ENCODE peak calls at places on chromosomes 16 and 17, in eight cellular contexts. R is CD8-positive, alpha-beta T cell; X is A549; S is AG10803; I is testis; Q is PC-3; E is mucosa of descending colon; M is body of pancreas. P is an unnamed sample.

GRCh38 chr17:16918443-16918842 is 53.5 kb downstream of the TNFRSF13B start:
- DNase-seq in I (no peak), X (no peak), M (no peak), E (no peak), Q (peak; percentile 78), S (no peak), R (no peak), P (no peak)

GRCh38 chr16:67886387-67886786 is 1.7 kb downstream of the NRN1L start:
- DNase-seq in S (no peak), Q (no peak), I (no peak), X (no peak), E (no peak), R (no peak), M (no peak), P (no peak)

GRCh38 chr17:56690441-56691291 is 97.2 kb downstream of the NOG start:
- DNase-seq in R (no peak), M (no peak), I (no peak), X (no peak), S (peak; percentile 97), E (no peak), Q (no peak), P (no peak)

GRCh38 chr16:85664580-85665372 is 24.0 kb downstream of the GINS2 start:
- DNase-seq in R (no peak), X (no peak), E (peak; percentile 24), M (no peak), Q (no peak), I (no peak), S (no peak), P (no peak)

GRCh38 chr17:72175263-72175662 is 54.4 kb downstream of the SOX9 start:
- DNase-seq in M (no peak), S (no peak), R (no peak), Q (no peak), I (no peak), E (no peak), X (no peak), P (no peak)

GRCh38 chr17:46010597-46011186 is 11.6 kb downstream of the STH start:
- DNase-seq in R (no peak), M (no peak), E (no peak), S (no peak), X (peak; percentile 78), I (no peak), Q (no peak), P (no peak)

GRCh38 chr17:63435681-63436522 is 10.2 kb downstream of the CYB561 start:
- DNase-seq in M (peak; percentile 73), R (no peak), Q (peak; percentile 60), E (peak; percentile 68), S (no peak), I (no peak), X (no peak), P (no peak)

GRCh38 chr17:62017496-62017895 is 47.6 kb downstream of the MED13 start:
- DNase-seq in R (no peak), M (no peak), I (no peak), Q (no peak), S (peak; percentile 11), E (no peak), X (peak; percentile 14), P (peak; percentile 59)

GRCh38 chr17:77140878-77141767 is at the start of gene SEC14L1:
- DNase-seq in E (peak; percentile 66), I (peak; percentile 52), Q (peak; percentile 66), M (peak; percentile 46), S (peak; percentile 51), R (peak; percentile 62), X (peak; percentile 48), P (peak; percentile 54)

GRCh38 chr16:81755915-81756644 is 23.0 kb upstream of the PLCG2 start:
- DNase-seq in Q (no peak), R (no peak), M (no peak), S (no peak), I (no peak), E (no peak), X (no peak), P (peak; percentile 50)

GRCh38 chr16:31080035-31080629 is 5.9 kb downstream of the ZNF646 start:
- DNase-seq in Q (no peak), M (no peak), R (no peak), E (no peak), X (no peak), I (no peak), S (no peak), P (no peak)

GRCh38 chr16:56013962-56014552 is 138.9 kb upstream of the CES5A start:
- DNase-seq in R (no peak), M (peak; percentile 8), E (peak; percentile 40), I (peak; percentile 68), S (peak; percentile 5), X (peak; percentile 36), Q (peak; percentile 27), P (peak; percentile 16)

GRCh38 chr17:67248291-67248690 is 3.3 kb upstream of the HELZ start:
- DNase-seq in Q (no peak), I (no peak), S (no peak), E (no peak), X (no peak), M (no peak), R (no peak), P (no peak)
- TF ChIP-seq CTCF in Q (no peak), I (no peak), S (no peak), E (no peak), X (no peak), M (no peak), R (no peak), P (no peak)

GRCh38 chr17:59775786-59776350 is 68.4 kb downstream of the VMP1 start:
- DNase-seq in E (no peak), I (no peak), X (no peak), R (no peak), M (no peak), S (no peak), Q (no peak), P (no peak)

GRCh38 chr17:59779521-59779920 is 72.1 kb downstream of the VMP1 start:
- DNase-seq in I (no peak), Q (no peak), R (no peak), X (no peak), E (no peak), S (no peak), M (no peak), P (no peak)

GRCh38 chr17:59778996-59779395 is 71.5 kb downstream of the VMP1 start:
- DNase-seq in X (no peak), R (no peak), E (no peak), M (no peak), I (no peak), S (no peak), Q (no peak), P (no peak)

GRCh38 chr17:59776577-59776976 is 69.1 kb downstream of the VMP1 start:
- DNase-seq in R (no peak), E (no peak), M (no peak), S (no peak), X (no peak), Q (no peak), I (no peak), P (no peak)

DNA sequence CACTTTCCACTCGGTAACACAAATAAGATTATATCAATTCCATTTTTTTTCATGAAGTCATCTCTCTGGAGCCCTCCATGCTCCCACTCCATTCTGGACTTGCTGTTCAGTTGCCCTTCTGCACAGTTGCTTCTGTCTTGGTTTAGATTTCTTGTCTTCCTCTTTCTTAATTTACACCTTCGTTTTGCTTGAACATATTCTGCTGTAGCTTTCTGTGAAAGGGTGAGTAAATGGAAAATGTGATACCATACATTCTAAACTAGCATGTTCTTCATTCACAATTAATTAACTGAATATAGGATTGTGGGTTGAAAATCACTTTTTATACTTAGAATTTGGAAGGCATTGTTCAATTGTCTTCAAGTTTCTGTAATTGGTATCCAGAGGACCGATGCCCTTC is 69.6 kb downstream of the VMP1 start:
- DNase-seq in E (no peak), I (no peak), M (no peak), R (no peak), X (no peak), S (no peak), Q (no peak), P (no peak)
- H3K4me3 ChIP-seq in E (no peak overlapping the region), I (no peak overlapping the region), M (no peak overlapping the region), R (no peak overlapping the region), X (no peak overlapping the region), S (no peak overlapping the region), Q (no peak overlapping the region), P (no peak overlapping the region)

GRCh38 chr16:89670496-89671431 is 13.1 kb downstream of the SPATA33 start:
- DNase-seq in R (no peak), Q (no peak), X (no peak), M (no peak), I (no peak), S (no peak), E (no peak), P (peak; percentile 41)
- TF ChIP-seq CTCF in R (no peak), Q (no peak), X (no peak), M (no peak), I (no peak), S (no peak), E (no peak), P (no peak)

GRCh38 chr17:15509095-15509494 is 41.7 kb upstream of the CDRT4 start:
- DNase-seq in X (no peak), S (no peak), Q (no peak), M (no peak), R (no peak), I (no peak), E (no peak), P (no peak)

GRCh38 chr17:15507001-15507400 is 39.6 kb upstream of the CDRT4 start:
- DNase-seq in X (no peak), S (no peak), E (no peak), I (no peak), Q (no peak), M (no peak), R (no peak), P (no peak)

GRCh38 chr17:15510361-15510760 is 42.9 kb upstream of the CDRT4 start:
- DNase-seq in I (no peak), S (peak; percentile 82), Q (peak; percentile 91), M (no peak), R (no peak), X (peak; percentile 41), E (no peak), P (peak; percentile 72)

GRCh38 chr17:15507896-15508295 is 40.5 kb upstream of the CDRT4 start:
- DNase-seq in S (no peak), R (no peak), Q (no peak), X (no peak), E (no peak), I (no peak), M (no peak), P (no peak)

DNA sequence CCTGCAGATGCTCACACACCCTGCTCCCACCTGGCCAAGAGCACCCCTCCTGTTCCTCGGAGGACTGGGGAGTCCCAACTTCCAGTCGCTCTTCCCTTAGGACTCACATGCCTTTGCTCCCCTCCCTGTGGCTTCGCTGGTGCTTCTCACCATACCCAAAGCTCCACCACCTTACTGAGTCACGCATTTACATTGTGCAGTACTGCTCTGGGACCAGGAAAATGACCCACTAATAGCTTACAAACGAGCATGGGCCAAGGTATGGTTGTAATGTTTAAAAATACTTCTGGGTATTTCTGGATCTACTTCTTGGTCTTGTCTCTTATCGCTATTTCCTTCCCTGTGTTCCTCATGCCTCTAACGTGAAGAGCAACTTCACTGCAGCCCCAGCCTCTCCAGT is 41.0 kb upstream of the CDRT4 start:
- DNase-seq in Q (no peak), M (no peak), E (no peak), X (no peak), S (no peak), I (no peak), R (no peak), P (no peak)
- H3K4me3 ChIP-seq in Q (no peak overlapping the region), M (no peak overlapping the region), E (no peak overlapping the region), X (no peak overlapping the region), S (no peak overlapping the region), I (no peak overlapping the region), R (no peak overlapping the region), P (no peak overlapping the region)

GRCh38 chr16:74288065-74288464 is 8.5 kb upstream of the PSMD7 start:
- DNase-seq in E (no peak), R (no peak), M (no peak), I (no peak), Q (no peak), S (no peak), X (no peak), P (no peak)
- TF ChIP-seq CTCF in E (no peak), R (no peak), M (no peak), I (no peak), Q (no peak), S (no peak), X (no peak), P (no peak)

P was measured in fibroblast of pulmonary artery.